ENCODE peak calls at places on chromosome 2, in seven cellular contexts. U is HFF-Myc; F is fibroblast of mammary gland; J is Calu3; E is CD8-positive, alpha-beta T cell; N is OCI-LY7; C is SK-N-DZ. M is an unnamed sample.

GRCh38 chr2:40955635-40956034 is 503.7 kb upstream of the SLC8A1 start:
- DNase-seq in U (no peak), F (no peak), J (no peak), E (no peak), N (peak; percentile 12), C (no peak), M (no peak)

GRCh38 chr2:231926761-231927565 is 767 bp upstream of the NPPC start:
- DNase-seq in U (no peak), F (no peak), J (peak; percentile 30), E (peak; percentile 53), N (no peak), C (no peak), M (no peak)

GRCh38 chr2:230225486-230225885 is at the start of gene SP140:
- DNase-seq in U (no peak), F (no peak), J (no peak), E (peak; percentile 73), N (peak; percentile 57), C (no peak), M (peak; percentile 41)

GRCh38 chr2:14569294-14569693 is 63.2 kb upstream of the LRATD1 start:
- DNase-seq in U (no peak), F (peak; percentile 4), J (no peak), E (no peak), N (no peak), C (no peak), M (no peak)

GRCh38 chr2:14235667-14236066 is 396.9 kb upstream of the LRATD1 start:
- DNase-seq in U (no peak), F (no peak), J (no peak), E (no peak), N (no peak), C (no peak), M (no peak)

GRCh38 chr2:45033331-45033730 is 24.1 kb upstream of the SIX2 start:
- DNase-seq in U (no peak), F (no peak), J (no peak), E (no peak), N (no peak), C (no peak), M (no peak)

GRCh38 chr2:179332903-179333302 is 68.3 kb upstream of the SESTD1 start:
- DNase-seq in U (peak; percentile 10), F (peak; percentile 62), J (no peak), E (no peak), N (no peak), C (no peak), M (no peak)

GRCh38 chr2:10659898-10660568 is 29.7 kb downstream of the NOL10 start:
- DNase-seq in U (peak; percentile 33), F (peak; percentile 86), J (peak; percentile 64), E (no peak), N (no peak), C (peak; percentile 35), M (peak; percentile 62)

GRCh38 chr2:190535119-190535439 is 557 bp upstream of the NEMP2 start:
- DNase-seq in U (no peak), F (no peak), J (no peak), E (no peak), N (no peak), C (no peak), M (no peak)

GRCh38 chr2:42856891-42857632 is 64.7 kb upstream of the HAAO start:
- DNase-seq in U (no peak), F (no peak), J (no peak), E (no peak), N (no peak), C (peak; percentile 64), M (no peak)

GRCh38 chr2:120934891-120935338 is 199.2 kb downstream of the GLI2 start:
- DNase-seq in U (no peak), F (peak; percentile 93), J (peak; percentile 35), E (no peak), N (no peak), C (no peak), M (peak; percentile 83)

GRCh38 chr2:102707796-102708713 is 53.8 kb upstream of the TMEM182 start:
- DNase-seq in U (no peak), F (no peak), J (no peak), E (no peak), N (no peak), C (no peak), M (no peak)

GRCh38 chr2:240898731-240899467 is 2.9 kb upstream of the MAB21L4 start:
- DNase-seq in U (no peak), F (no peak), J (no peak), E (no peak), N (no peak), C (no peak), M (no peak)

GRCh38 chr2:238016526-238016925 is 44.3 kb upstream of the SCLY start:
- DNase-seq in U (no peak), F (no peak), J (no peak), E (no peak), N (no peak), C (no peak), M (no peak)

GRCh38 chr2:65944213-65944612 is 490.7 kb upstream of the MEIS1 start:
- DNase-seq in U (no peak), F (peak; percentile 5), J (no peak), E (no peak), N (no peak), C (no peak), M (no peak)

GRCh38 chr2:134402385-134402784 is 148.5 kb downstream of the MGAT5 start:
- DNase-seq in U (no peak), F (peak; percentile 97), J (no peak), E (no peak), N (no peak), C (no peak), M (no peak)

GRCh38 chr2:88698498-88699233 is 7.2 kb downstream of the RPIA start:
- DNase-seq in U (no peak), F (no peak), J (peak; percentile 24), E (no peak), N (no peak), C (no peak), M (peak; percentile 82)

GRCh38 chr2:10504370-10504993 is 56.4 kb upstream of the ODC1 start:
- DNase-seq in U (no peak), F (no peak), J (no peak), E (no peak), N (no peak), C (no peak), M (peak; percentile 12)

GRCh38 chr2:232857158-232857563 is 12.9 kb upstream of the SNORC start:
- DNase-seq in U (no peak), F (no peak), J (peak; percentile 41), E (no peak), N (no peak), C (no peak), M (no peak)

GRCh38 chr2:129160879-129161278 is 818.6 kb upstream of the RAB6C start:
- DNase-seq in U (no peak), F (no peak), J (no peak), E (no peak), N (no peak), C (no peak), M (no peak)

M was measured in colonic mucosa.